ENCODE peak calls at places on chromosomes 7 and 10, in four cellular contexts. R, H, Y and C are unnamed samples.
A peak's percentile ranks its signal among the peaks of the same experiment; 100 is the strongest.

GRCh38 chr7:138126928-138127327 is 50.7 kb downstream of the AKR1D1 start:
- DNase-seq in R (no peak), H (no peak), Y (no peak), C (no peak)

GRCh38 chr10:131758942-131759315 is 141.9 kb upstream of the PPP2R2D start:
- DNase-seq in R (no peak), H (no peak), Y (no peak), C (no peak)

GRCh38 chr7:36683111-36683510 is 41.2 kb downstream of the AOAH start:
- DNase-seq in R (no peak), H (no peak), Y (no peak), C (no peak)

GRCh38 chr7:146375155-146375554 is 258.6 kb downstream of the CNTNAP2 start:
- DNase-seq in R (no peak), H (no peak), Y (no peak), C (no peak)

GRCh38 chr7:21969822-21970221 is 24.1 kb upstream of the CDCA7L start:
- DNase-seq in R (no peak), H (no peak), Y (no peak), C (no peak)

GRCh38 chr7:16356241-16356958 is 64.9 kb downstream of the CRPPA start:
- DNase-seq in R (no peak), H (no peak), Y (no peak), C (no peak)

GRCh38 chr7:29230871-29231345 is 36.3 kb downstream of the CHN2 start:
- DNase-seq in R (no peak), H (no peak), Y (no peak), C (no peak)

GRCh38 chr10:5976689-5977470 is 463 bp downstream of the IL15RA start:
- DNase-seq in R (no peak), H (peak; percentile 81), Y (no peak), C (no peak)

GRCh38 chr10:3126741-3127342 is 45.7 kb downstream of the PITRM1 start:
- DNase-seq in R (no peak), H (no peak), Y (no peak), C (no peak)

GRCh38 chr7:15678646-15679045 is 7.8 kb downstream of the MEOX2 start:
- DNase-seq in R (no peak), H (no peak), Y (no peak), C (no peak)

DNA sequence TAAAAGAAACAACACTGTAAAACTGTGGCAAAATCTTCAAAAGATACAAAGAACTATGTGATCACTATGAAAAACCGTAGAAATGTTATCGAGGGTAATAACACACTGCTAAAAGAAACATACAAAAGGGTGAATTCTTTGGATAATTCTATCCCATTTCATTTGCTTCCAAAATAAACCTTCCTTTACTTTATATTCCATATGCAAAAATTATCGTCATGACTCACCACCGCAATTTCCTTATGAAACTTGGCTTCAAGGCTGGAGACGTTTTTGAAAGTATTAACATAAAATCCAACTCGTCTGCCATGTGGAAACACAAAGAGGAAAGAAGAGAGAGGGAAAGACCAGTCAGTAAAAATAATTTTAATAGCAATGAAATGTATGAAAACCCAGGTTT is 165.2 kb downstream of the AMPH start:
- DNase-seq in R (no peak), H (no peak), Y (no peak), C (no peak)
- TF ChIP-seq SPI1 in R (no peak), H (no peak), Y (no peak), C (no peak)

DNA sequence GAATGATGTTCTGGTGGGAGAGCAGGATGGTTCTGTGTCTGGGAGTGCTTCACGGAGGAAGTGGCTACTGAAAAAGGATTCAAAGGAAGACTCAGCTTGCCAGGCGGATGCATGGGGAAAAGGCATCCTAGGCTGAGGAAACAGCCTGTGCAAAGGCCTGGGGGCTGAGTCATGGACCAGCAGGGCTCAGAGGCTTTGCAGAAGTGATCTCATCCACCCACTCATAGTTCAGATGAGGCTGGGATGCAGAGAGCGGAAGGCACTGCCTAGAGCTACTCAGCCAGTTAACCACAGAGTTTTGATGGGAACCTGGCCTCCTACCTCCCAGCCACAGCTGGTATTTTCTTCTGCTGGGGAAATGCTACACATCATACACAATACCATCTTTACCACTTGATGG is 15.8 kb upstream of the ADAMTS14 start:
- DNase-seq in R (peak; percentile 56), H (peak; percentile 72), Y (peak; percentile 56), C (peak; percentile 80)
- TF ChIP-seq SPI1 in R (peak; percentile 91), H (peak; percentile 38), Y (peak; percentile 73), C (peak; percentile 81)

GRCh38 chr7:93365341-93365740 is 133.2 kb downstream of the VPS50 start:
- DNase-seq in R (no peak), H (no peak), Y (no peak), C (no peak)

GRCh38 chr7:93364806-93365205 is 132.6 kb downstream of the VPS50 start:
- DNase-seq in R (no peak), H (no peak), Y (no peak), C (no peak)

GRCh38 chr7:93361853-93362252 is 129.7 kb downstream of the VPS50 start:
- DNase-seq in R (no peak), H (no peak), Y (no peak), C (no peak)

DNA sequence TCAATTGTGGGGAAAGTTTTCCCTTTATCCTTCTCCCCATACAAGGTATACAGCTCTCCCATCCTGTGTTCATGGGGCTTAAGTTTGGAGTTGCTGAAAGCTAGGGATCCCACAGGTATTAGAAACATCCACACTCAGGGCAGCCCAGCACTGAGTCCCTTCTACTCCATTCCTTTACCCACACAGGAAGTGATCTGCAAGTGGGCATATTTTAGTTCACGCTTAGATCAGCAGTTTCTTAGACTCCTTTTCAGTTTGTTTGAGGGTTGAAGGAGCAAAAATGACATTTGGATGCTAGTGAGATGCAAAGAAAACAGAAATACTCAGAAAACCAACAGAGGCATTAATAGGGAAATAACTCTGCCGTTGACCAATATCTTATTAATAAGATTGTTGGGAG is 134.7 kb downstream of the VPS50 start:
- DNase-seq in R (no peak), H (no peak), Y (no peak), C (no peak)
- TF ChIP-seq SPI1 in R (no peak), H (no peak), Y (no peak), C (no peak)

GRCh38 chr7:2445898-2446555 is 30.2 kb downstream of the GRIFIN start:
- DNase-seq in R (no peak), H (no peak), Y (no peak), C (no peak)
- TF ChIP-seq SPI1 in R (no peak), H (no peak), Y (no peak), C (no peak)

DNA sequence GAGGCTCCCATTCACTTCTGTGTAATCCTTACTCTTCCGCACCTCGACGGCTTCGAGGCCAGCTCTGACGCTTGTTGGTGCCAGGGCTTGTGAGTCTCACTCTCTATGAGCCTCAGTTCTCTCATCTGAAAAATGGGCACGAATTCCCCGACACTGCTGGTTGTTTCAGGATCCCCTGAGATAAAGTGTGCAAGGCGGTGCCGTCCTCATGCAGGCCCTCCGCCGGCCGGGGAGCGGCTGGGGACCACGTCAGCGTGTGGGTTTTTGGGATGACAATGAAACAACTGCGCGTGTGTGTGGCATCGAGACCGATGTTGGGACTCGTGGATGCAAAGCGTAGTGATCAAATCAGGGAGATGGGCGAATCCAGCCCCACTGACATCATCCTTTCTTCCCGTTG is 75.6 kb downstream of the FOXL3 start:
- DNase-seq in R (no peak), H (no peak), Y (no peak), C (no peak)
- TF ChIP-seq SPI1 in R (no peak), H (no peak), Y (no peak), C (no peak)

DNA sequence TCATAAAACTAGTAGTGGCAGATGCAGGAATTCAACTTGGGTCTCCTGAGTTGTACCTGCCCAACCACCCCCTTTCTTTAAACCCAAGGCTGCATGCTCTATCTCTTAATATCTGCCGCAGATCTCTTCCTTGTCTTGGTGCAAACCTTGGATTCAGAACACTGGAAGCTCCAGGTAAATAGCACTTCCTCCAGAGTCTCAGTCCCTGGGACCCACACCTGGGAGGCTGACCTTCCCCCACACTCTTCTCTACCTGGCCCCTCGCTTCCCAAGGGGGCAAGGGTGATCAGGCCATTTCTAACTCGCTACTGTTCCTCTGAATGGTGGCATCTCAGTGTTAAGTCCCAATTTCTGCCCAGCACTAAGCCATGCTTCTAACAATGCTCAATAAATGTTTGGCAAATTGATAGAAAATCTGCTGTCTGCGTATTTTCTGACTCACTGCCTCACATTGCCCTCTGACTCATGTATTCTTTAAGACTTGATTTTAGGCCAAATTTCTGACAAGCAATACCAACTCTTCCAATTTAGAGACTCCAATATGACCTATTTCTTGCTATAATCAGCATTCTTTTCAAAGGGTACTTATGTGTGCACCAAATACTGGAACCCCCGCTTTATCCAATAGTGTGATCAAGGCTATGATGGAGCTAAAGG is 68.0 kb upstream of the PPP1R3C start:
- DNase-seq in R (no peak), H (no peak), Y (no peak), C (no peak)
- TF ChIP-seq SPI1 in R (no peak), H (no peak), Y (no peak), C (no peak)

GRCh38 chr10:108358912-108359311 is 1194.4 kb upstream of the SORCS1 start:
- DNase-seq in R (peak; percentile 2), H (no peak), Y (peak; percentile 13), C (peak; percentile 7)
- TF ChIP-seq SPI1 in R (no peak), H (no peak), Y (no peak), C (no peak)

DNA sequence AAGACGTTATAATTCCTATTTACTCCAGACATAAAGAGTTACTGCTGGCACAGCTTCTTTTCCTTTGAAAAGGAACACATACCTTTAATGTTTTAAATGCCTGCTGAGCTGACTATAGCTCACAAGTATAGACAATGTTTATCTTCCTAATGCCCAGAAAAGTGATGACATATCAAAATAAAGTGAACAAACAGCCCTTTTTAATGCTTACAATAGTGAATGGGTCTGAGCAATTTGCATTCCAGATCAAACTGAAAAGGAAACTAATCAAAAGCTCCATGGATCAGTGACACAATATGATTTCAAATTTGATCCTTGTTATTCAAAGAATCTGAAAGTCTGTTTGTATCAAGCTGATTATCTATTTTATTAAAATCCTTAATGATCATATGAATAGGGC is 233.6 kb upstream of the SEMA3E start:
- DNase-seq in R (no peak), H (no peak), Y (no peak), C (no peak)
- TF ChIP-seq SPI1 in R (no peak), H (no peak), Y (no peak), C (no peak)